ENCODE peak calls at places on chromosomes 6 and 20, in seven cellular contexts. H is esophagus muscularis mucosa; O is DND-41; W is CD4-positive, alpha-beta T cell; C is PC-3; Q is endodermal cell; J is testis. M is an unnamed sample.

GRCh38 chr6:165586706-165587105 is 76.3 kb downstream of the PDE10A start:
- DNase-seq in H (no peak), O (no peak), C (no peak), Q (no peak), J (no peak), W (no peak), M (no peak)

GRCh38 chr6:355809-356208 is 35.7 kb upstream of the IRF4 start:
- DNase-seq in H (no peak), J (no peak), O (no peak), W (no peak), C (no peak), Q (no peak), M (no peak)

GRCh38 chr6:67451874-67452273 is 1183.2 kb upstream of the ADGRB3 start:
- DNase-seq in C (no peak), H (no peak), O (no peak), J (no peak), Q (no peak), W (no peak), M (no peak)

GRCh38 chr20:21677781-21678180 is 27.7 kb upstream of the PAX1 start:
- DNase-seq in C (no peak), O (no peak), Q (no peak), H (no peak), W (no peak), J (no peak), M (no peak)

GRCh38 chr6:48109902-48110301 is 1.1 kb downstream of the PTCHD4 start:
- DNase-seq in O (no peak), W (no peak), H (no peak), J (no peak), Q (no peak), C (peak; percentile 27), M (no peak)

GRCh38 chr20:35558981-35559693 is 17.3 kb downstream of the ERGIC3 start:
- DNase-seq in W (no peak), C (no peak), O (no peak), J (no peak), Q (no peak), H (no peak), M (no peak)

GRCh38 chr6:36383608-36384007 is 3.9 kb downstream of the ETV7 start:
- DNase-seq in W (no peak), H (no peak), O (no peak), J (no peak), C (peak; percentile 83), Q (no peak), M (no peak)

GRCh38 chr20:25540273-25540672 is 45.1 kb downstream of the NINL start:
- DNase-seq in W (no peak), J (peak; percentile 57), Q (peak; percentile 75), H (no peak), O (no peak), C (peak; percentile 39), M (peak; percentile 70)

GRCh38 chr6:42013134-42013516 is 37.2 kb upstream of the TAF8 start:
- DNase-seq in O (no peak), J (no peak), C (no peak), Q (no peak), H (no peak), W (no peak), M (no peak)

GRCh38 chr6:25389501-25389900 is 110.3 kb downstream of the CARMIL1 start:
- DNase-seq in H (no peak), W (no peak), C (peak; percentile 46), Q (no peak), J (no peak), O (no peak), M (no peak)

GRCh38 chr6:28774292-28775051 is 149.3 kb downstream of the TRIM27 start:
- DNase-seq in C (no peak), H (peak; percentile 45), Q (no peak), O (no peak), J (no peak), W (no peak), M (no peak)

GRCh38 chr6:142112451-142113061 is 20.2 kb upstream of the GJE1 start:
- DNase-seq in W (peak; percentile 52), O (peak; percentile 73), Q (peak; percentile 92), J (peak; percentile 87), H (no peak), C (peak; percentile 84), M (peak; percentile 63)
- H3K27ac ChIP-seq in W (no peak overlapping the region), O (no peak overlapping the region), Q (no peak overlapping the region), J (no peak overlapping the region), H (no peak overlapping the region), C (no peak overlapping the region), M (no peak overlapping the region)

DNA sequence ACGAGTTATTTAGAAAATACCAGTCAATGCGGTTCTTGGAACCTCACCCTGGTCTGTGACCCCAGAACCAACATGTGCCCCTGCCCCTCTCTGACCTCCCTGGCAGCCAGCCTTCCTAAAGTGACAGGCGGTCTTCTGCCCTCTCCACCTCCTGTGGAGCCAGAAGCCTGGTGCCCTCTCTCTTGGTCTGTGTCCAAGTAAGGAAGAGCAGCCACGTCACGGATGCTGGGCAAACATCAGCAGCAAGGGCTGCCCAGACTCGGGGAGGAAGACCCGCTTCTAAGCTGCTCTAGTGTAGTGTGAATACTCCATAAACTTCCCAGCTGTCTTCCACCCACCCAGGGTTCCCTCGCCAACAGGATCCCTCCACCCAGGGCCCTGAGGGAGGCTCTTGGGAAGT is 272.4 kb downstream of the BMP7 start:
- DNase-seq in W (no peak), H (no peak), O (no peak), C (no peak), Q (no peak), J (no peak), M (no peak)
- H3K27ac ChIP-seq in W (no peak overlapping the region), H (no peak overlapping the region), O (no peak overlapping the region), C (no peak overlapping the region), Q (no peak overlapping the region), J (no peak overlapping the region), M (no peak overlapping the region)

DNA sequence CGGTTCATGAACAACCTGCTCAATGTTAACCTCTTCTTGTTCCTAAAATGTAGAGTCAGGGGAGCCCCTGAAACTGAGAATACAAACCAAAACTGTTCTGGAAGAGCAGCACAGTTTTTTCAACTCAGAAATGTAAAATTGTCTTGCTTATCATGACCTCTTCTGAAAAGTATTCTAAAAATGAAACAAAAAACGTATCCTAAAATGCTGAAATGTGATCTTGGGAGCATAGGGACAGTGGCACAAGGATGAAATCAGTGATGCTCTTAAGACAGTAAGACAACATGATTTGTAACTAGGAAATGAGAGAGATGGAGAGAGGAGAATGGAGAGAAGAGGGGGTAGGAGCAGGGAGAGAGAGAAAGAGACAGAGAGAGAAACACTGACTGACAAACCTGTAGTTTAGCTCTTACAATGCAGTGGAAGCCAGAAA is 27.5 kb downstream of the NCOA7 start:
- DNase-seq in C (no peak), H (no peak), W (no peak), Q (no peak), O (no peak), J (no peak), M (no peak)
- H3K27ac ChIP-seq in C (no peak overlapping the region), H (peak overlapping the region; percentile 50), W (no peak overlapping the region), Q (no peak overlapping the region), O (no peak overlapping the region), J (peak overlapping the region; percentile 23), M (peak overlapping the region; percentile 45)

GRCh38 chr6:4723383-4723782 is 52.8 kb upstream of the CDYL start:
- DNase-seq in H (no peak), C (no peak), W (no peak), O (no peak), J (no peak), Q (peak; percentile 72), M (no peak)
- H3K27ac ChIP-seq in H (no peak overlapping the region), C (no peak overlapping the region), W (no peak overlapping the region), O (no peak overlapping the region), J (no peak overlapping the region), Q (no peak overlapping the region), M (no peak overlapping the region)

GRCh38 chr20:63964412-63964811 is 5.3 kb downstream of the ZNF512B start:
- DNase-seq in C (no peak), O (no peak), Q (no peak), W (no peak), H (no peak), J (no peak), M (peak; percentile 40)

GRCh38 chr20:63962426-63963347 is 6.5 kb upstream of the UCKL1 start:
- DNase-seq in O (no peak), J (no peak), W (no peak), C (no peak), Q (no peak), H (no peak), M (peak; percentile 69)

GRCh38 chr20:63963784-63964301 is 5.9 kb downstream of the ZNF512B start:
- DNase-seq in H (no peak), W (no peak), C (no peak), Q (no peak), J (no peak), O (no peak), M (no peak)

GRCh38 chr20:63961664-63962425 is 5.6 kb upstream of the UCKL1 start:
- DNase-seq in W (no peak), Q (no peak), O (no peak), H (no peak), C (no peak), J (no peak), M (peak; percentile 45)

DNA sequence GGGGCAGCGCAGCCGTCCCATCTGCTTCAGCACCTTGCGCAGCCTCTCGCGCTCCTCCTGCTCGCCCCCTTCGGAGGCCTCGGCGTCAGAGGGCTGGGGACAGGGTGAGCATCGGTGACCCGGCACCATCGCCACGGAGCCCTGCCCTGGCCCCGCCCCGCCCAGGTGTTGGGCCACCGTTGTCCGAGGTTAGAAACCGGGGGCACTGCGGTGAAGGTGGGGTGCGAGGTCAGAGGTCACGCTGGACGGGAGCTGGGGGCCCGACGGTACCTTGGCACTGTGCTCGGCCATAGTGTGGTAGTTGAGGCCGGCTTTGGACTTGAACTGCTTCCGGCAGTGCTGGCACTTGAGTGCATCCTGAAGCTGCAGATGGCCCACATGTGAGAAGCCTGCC is 6.4 kb downstream of the ZNF512B start:
- DNase-seq in W (no peak), Q (no peak), J (no peak), C (no peak), H (no peak), O (no peak), M (peak; percentile 17)
- H3K27ac ChIP-seq in W (no peak overlapping the region), Q (no peak overlapping the region), J (no peak overlapping the region), C (no peak overlapping the region), H (no peak overlapping the region), O (no peak overlapping the region), M (no peak overlapping the region)

DNA sequence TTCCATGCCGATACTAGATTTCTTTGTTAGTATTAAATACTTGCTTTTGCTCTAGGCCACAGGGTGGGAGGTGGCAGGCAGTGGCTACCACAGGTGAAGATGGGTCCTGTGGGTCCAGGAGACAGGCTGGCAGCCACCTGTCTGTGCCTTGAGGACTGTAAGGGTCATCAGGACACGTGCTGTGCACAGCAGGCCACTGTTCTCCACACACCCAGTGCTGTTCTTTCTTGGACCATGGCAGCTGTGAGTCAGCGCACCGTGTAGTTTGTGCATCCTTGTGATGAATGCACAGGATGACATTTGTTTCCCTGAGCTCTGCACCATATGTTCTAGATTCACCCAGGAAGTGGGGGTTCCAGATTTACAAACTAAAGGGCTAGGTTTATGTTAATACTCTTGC is 317.0 kb downstream of the ZFAND3 start:
- DNase-seq in J (no peak), H (no peak), C (no peak), O (no peak), Q (no peak), W (no peak), M (no peak)
- H3K27ac ChIP-seq in J (no peak overlapping the region), H (no peak overlapping the region), C (no peak overlapping the region), O (no peak overlapping the region), Q (no peak overlapping the region), W (no peak overlapping the region), M (no peak overlapping the region)

DNA sequence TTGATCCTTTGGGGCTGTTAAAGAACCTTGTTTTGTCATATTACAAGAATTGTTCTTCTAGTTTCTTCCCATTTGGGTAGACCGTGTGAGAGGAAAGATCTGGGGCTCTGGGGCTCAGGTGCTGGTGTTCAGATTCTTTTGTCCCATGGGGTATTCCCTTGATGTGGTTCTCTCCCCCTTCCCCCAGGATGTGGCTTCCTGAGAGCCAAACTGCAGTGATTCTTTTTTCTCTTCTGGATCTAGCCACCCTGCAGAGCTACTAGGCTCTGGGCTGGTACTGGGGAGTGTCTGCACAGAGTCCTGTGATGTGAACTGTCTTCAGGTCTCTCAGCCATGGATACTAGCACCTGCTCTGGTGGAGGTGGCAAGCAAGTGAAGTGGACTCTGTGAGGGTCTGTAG is 480.5 kb upstream of the MAN1A1 start:
- DNase-seq in Q (no peak), H (no peak), W (no peak), O (peak; percentile 57), C (no peak), J (no peak), M (no peak)
- H3K27ac ChIP-seq in Q (no peak overlapping the region), H (no peak overlapping the region), W (no peak overlapping the region), O (peak overlapping the region; percentile 1), C (peak overlapping the region; percentile 95), J (no peak overlapping the region), M (no peak overlapping the region)

M was measured in right cardiac atrium.